ENCODE peak calls at places on chromosome 3, in seven cellular contexts. W is GM12892, D is HepG2, E is GM12878, M is K562, N is GM12891, S is H1. C is an unnamed sample.
A peak's percentile ranks its signal among the peaks of the same experiment; 100 is the strongest.

GRCh38 chr3:192929146-192929545 is 11.5 kb upstream of the MB21D2 start:
- DNase-seq in W (no peak), D (no peak), E (no peak), M (no peak), N (no peak), S (no peak), C (no peak)

GRCh38 chr3:37608061-37608702 is 253.5 kb upstream of the CTDSPL start:
- DNase-seq in W (no peak), D (peak; percentile 43), E (no peak), M (no peak), N (no peak), S (no peak), C (no peak)

GRCh38 chr3:49775538-49775937 is 10.8 kb downstream of the IP6K1 start:
- DNase-seq in W (no peak), D (no peak), E (no peak), M (no peak), N (no peak), S (no peak), C (peak; percentile 67)

GRCh38 chr3:134360046-134360445 is 14.2 kb downstream of the AMOTL2 start:
- DNase-seq in W (no peak), D (no peak), E (no peak), M (no peak), N (no peak), S (no peak), C (no peak)

GRCh38 chr3:168461793-168462192 is 366.1 kb upstream of the GOLIM4 start:
- DNase-seq in W (no peak), D (no peak), E (no peak), M (no peak), N (no peak), S (no peak), C (no peak)

GRCh38 chr3:110311526-110311925 is 760.1 kb upstream of the NECTIN3 start:
- DNase-seq in W (no peak), D (no peak), E (no peak), M (no peak), N (no peak), S (no peak), C (no peak)

GRCh38 chr3:61927332-61927731 is 366.0 kb downstream of the PTPRG start:
- DNase-seq in W (no peak), D (no peak), E (no peak), M (no peak), N (no peak), S (no peak), C (peak; percentile 65)

GRCh38 chr3:193768069-193768391 is 175.0 kb downstream of the OPA1 start:
- DNase-seq in W (no peak), D (no peak), E (no peak), M (no peak), N (no peak), S (no peak), C (no peak)

GRCh38 chr3:194584866-194585265 is 48.4 kb downstream of the TMEM44 start:
- DNase-seq in W (no peak), D (no peak), E (no peak), M (no peak), N (no peak), S (no peak), C (no peak)

GRCh38 chr3:100073555-100074307 is 40.6 kb downstream of the FILIP1L start:
- DNase-seq in W (no peak), D (no peak), E (no peak), M (no peak), N (no peak), S (peak; percentile 1), C (no peak)

GRCh38 chr3:152269423-152270144 is 855 bp downstream of the MBNL1 start:
- DNase-seq in W (no peak), D (peak; percentile 46), E (no peak), M (peak; percentile 66), N (no peak), S (no peak), C (peak; percentile 44)

GRCh38 chr3:15542641-15543040 is 21.1 kb upstream of the COLQ start:
- DNase-seq in W (no peak), D (no peak), E (no peak), M (no peak), N (no peak), S (no peak), C (no peak)

GRCh38 chr3:58793052-58793451 is 126.5 kb upstream of the FAM3D start:
- DNase-seq in W (no peak), D (no peak), E (no peak), M (peak; percentile 2), N (no peak), S (no peak), C (no peak)

GRCh38 chr3:38374221-38374620 is 27.6 kb downstream of the XYLB start:
- DNase-seq in W (no peak), D (no peak), E (no peak), M (peak; percentile 18), N (no peak), S (no peak), C (no peak)

GRCh38 chr3:157624801-157625200 is 121.6 kb upstream of the VEPH1 start:
- DNase-seq in W (no peak), D (no peak), E (no peak), M (no peak), N (no peak), S (no peak), C (no peak)

GRCh38 chr3:11477286-11477935 is 166.3 kb downstream of the VGLL4 start:
- DNase-seq in W (no peak), D (no peak), E (no peak), M (no peak), N (no peak), S (no peak), C (no peak)

GRCh38 chr3:194705761-194706160 is 20.1 kb downstream of the FAM43A start:
- DNase-seq in W (no peak), D (no peak), E (no peak), M (no peak), N (no peak), S (no peak), C (no peak)

GRCh38 chr3:105584351-105584790 is 217.7 kb downstream of the ALCAM start:
- DNase-seq in W (no peak), D (no peak), E (no peak), M (no peak), N (no peak), S (no peak), C (no peak)

GRCh38 chr3:44509985-44510360 is 32.5 kb upstream of the ZNF445 start:
- DNase-seq in W (no peak), D (no peak), E (no peak), M (peak; percentile 38), N (no peak), S (no peak), C (no peak)

GRCh38 chr3:191051037-191051436 is 148.0 kb upstream of the OSTN start:
- DNase-seq in W (no peak), D (peak; percentile 9), E (no peak), M (peak; percentile 0), N (no peak), S (no peak), C (peak; percentile 4)

GRCh38 chr3:64505419-64505818 is 182.4 kb downstream of the ADAMTS9 start:
- DNase-seq in W (no peak), D (peak; percentile 74), E (no peak), M (no peak), N (no peak), S (no peak), C (no peak)

GRCh38 chr3:64496786-64497560 is 190.8 kb downstream of the ADAMTS9 start:
- DNase-seq in W (no peak), D (no peak), E (no peak), M (no peak), N (no peak), S (no peak), C (no peak)

GRCh38 chr3:64502284-64502683 is 185.5 kb downstream of the ADAMTS9 start:
- DNase-seq in W (no peak), D (no peak), E (no peak), M (no peak), N (no peak), S (no peak), C (no peak)

GRCh38 chr3:64495413-64495812 is 192.4 kb downstream of the ADAMTS9 start:
- DNase-seq in W (no peak), D (no peak), E (no peak), M (no peak), N (no peak), S (no peak), C (no peak)

DNA sequence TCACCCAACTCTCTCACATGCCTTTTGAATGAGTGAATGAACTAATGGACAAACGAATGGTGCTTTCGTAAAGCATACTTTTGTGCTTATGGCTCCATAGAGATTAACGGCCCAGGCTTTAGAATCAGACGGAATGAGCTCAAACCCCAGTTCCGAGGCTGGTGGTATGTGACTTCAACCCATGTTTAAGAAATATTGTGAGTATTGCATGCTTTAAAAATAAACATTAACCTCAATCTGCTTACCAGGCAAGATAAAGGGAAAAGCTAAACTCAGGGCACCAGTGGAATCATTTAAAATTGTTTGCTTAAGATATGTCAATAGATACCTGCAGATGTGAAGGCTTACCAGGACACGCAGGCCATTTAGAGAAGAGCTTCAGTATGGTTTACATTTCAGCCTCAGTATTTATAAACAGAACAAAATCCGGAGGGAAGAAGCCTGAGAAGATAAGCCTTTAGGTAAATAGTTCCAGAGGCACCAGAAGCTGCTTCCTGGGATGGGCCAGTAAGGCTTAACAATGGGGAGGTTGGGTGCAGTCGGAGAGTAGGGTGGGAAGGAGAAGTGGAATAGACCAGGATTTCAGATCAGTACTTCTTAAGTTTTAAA is 186.4 kb downstream of the ADAMTS9 start:
- DNase-seq in W (no peak), D (peak; percentile 97), E (no peak), M (no peak), N (no peak), S (no peak), C (no peak)
- TF ChIP-seq TAF1 in W (no peak), D (no peak), E (no peak), M (no peak), N (no peak), S (no peak), C (no peak)

GRCh38 chr3:13346481-13347389 is 73.4 kb downstream of the NUP210 start:
- DNase-seq in W (no peak), D (no peak), E (no peak), M (no peak), N (peak; percentile 37), S (no peak), C (peak; percentile 52)
- TF ChIP-seq TAF1 in W (no peak), D (no peak), E (no peak), M (no peak), N (no peak), S (no peak), C (no peak)

DNA sequence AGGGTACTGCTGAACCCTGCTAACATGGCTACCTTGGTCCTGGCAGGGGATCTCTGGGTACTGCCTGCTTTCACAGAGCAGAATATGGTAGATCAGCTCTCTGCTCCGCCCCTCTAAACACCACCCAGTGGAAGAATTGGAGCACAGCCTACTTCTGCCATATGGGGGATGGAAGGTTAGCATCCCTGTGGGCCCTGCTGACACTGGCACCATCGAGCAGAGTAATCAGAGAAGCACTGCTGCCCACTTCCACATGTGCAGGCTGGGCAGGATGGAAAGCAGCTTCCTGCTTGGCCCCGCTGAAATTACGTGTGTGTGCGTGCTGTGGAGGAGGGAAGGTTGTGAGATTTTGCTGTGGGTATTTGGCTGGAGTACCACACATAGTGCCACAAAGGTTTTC is 24.8 kb downstream of the CCR1 start:
- DNase-seq in W (no peak), D (no peak), E (no peak), M (no peak), N (no peak), S (no peak), C (no peak)
- TF ChIP-seq TAF1 in W (no peak), D (no peak), E (no peak), M (no peak), N (no peak), S (no peak), C (no peak)

DNA sequence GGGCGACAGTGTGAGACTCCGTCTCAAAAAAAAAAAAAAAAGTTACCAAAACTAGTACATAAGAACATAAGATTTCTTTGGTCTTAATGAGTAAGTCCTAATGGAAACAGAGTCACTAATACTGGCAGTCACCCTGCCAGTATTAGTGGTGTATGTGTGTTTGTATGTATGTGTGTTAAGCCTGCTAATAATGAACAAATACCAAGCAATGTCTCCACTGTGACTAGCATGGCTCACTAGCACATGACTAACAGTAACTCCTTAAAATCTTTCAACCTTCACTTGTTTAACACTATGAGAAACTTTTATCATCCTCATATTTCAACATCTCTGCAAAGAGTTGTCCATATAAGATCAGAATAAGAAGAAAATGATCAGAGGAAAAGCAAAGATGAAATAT is 231.0 kb upstream of the ATP11B start:
- DNase-seq in W (no peak), D (no peak), E (no peak), M (no peak), N (no peak), S (no peak), C (no peak)
- TF ChIP-seq TAF1 in W (no peak), D (no peak), E (no peak), M (no peak), N (no peak), S (no peak), C (no peak)

C was measured in SK-N-SH.